ENCODE peak calls at places on chromosomes 5 and 9, in five cellular contexts. One of them, this sample, is unnamed.

GRCh38 chr5:89560724-89561123 is 677.7 kb upstream of the MEF2C start:
- DNase-seq in esophagus muscularis mucosa: no peak
- DNase-seq in heart left ventricle: no peak
- DNase-seq in A549: no peak
- DNase-seq in right lobe of liver: no peak
- DNase-seq in this sample: no peak

GRCh38 chr5:1007681-1008450 is 736 bp upstream of the NKD2 start:
- DNase-seq in right lobe of liver: peak; percentile 44
- DNase-seq in A549: no peak
- DNase-seq in esophagus muscularis mucosa: no peak
- DNase-seq in heart left ventricle: peak; percentile 6
- DNase-seq in this sample: peak; percentile 3

GRCh38 chr5:34913072-34913471 is 2.2 kb downstream of the RAD1 start:
- DNase-seq in heart left ventricle: no peak
- DNase-seq in esophagus muscularis mucosa: no peak
- DNase-seq in right lobe of liver: no peak
- DNase-seq in A549: no peak
- DNase-seq in this sample: no peak

GRCh38 chr5:124263680-124264491 is 482.6 kb downstream of the ZNF608 start:
- DNase-seq in heart left ventricle: no peak
- DNase-seq in right lobe of liver: no peak
- DNase-seq in esophagus muscularis mucosa: no peak
- DNase-seq in A549: no peak
- DNase-seq in this sample: peak; percentile 12

GRCh38 chr9:70044450-70045307 is 1.0 kb downstream of the MAMDC2 start:
- DNase-seq in heart left ventricle: no peak
- DNase-seq in right lobe of liver: no peak
- DNase-seq in A549: no peak
- DNase-seq in esophagus muscularis mucosa: peak; percentile 93
- DNase-seq in this sample: peak; percentile 41

GRCh38 chr5:142847898-142848790 is 78.0 kb downstream of the ARHGAP26 start:
- DNase-seq in heart left ventricle: no peak
- DNase-seq in esophagus muscularis mucosa: no peak
- DNase-seq in right lobe of liver: no peak
- DNase-seq in A549: no peak
- DNase-seq in this sample: no peak

GRCh38 chr5:1005362-1005851 is 3.2 kb upstream of the NKD2 start:
- DNase-seq in esophagus muscularis mucosa: no peak
- DNase-seq in right lobe of liver: peak; percentile 46
- DNase-seq in heart left ventricle: peak; percentile 8
- DNase-seq in A549: no peak
- DNase-seq in this sample: no peak

GRCh38 chr9:71349218-71349617 is 227.8 kb upstream of the TRPM3 start:
- DNase-seq in heart left ventricle: no peak
- DNase-seq in esophagus muscularis mucosa: no peak
- DNase-seq in A549: no peak
- DNase-seq in right lobe of liver: no peak
- DNase-seq in this sample: no peak

GRCh38 chr9:133341369-133342082 is 5.5 kb upstream of the SURF6 start:
- DNase-seq in esophagus muscularis mucosa: no peak
- DNase-seq in right lobe of liver: no peak
- DNase-seq in A549: no peak
- DNase-seq in heart left ventricle: peak; percentile 63
- DNase-seq in this sample: peak; percentile 37

GRCh38 chr5:83924891-83925290 is 204.2 kb upstream of the HAPLN1 start:
- DNase-seq in esophagus muscularis mucosa: no peak
- DNase-seq in right lobe of liver: no peak
- DNase-seq in heart left ventricle: no peak
- DNase-seq in A549: no peak
- DNase-seq in this sample: no peak

GRCh38 chr9:132670359-132670815 is at the start of gene GTF3C4:
- DNase-seq in esophagus muscularis mucosa: peak; percentile 95
- DNase-seq in right lobe of liver: peak; percentile 86
- DNase-seq in A549: peak; percentile 80
- DNase-seq in heart left ventricle: peak; percentile 89
- DNase-seq in this sample: peak; percentile 86

GRCh38 chr9:138053996-138054752 is 176.6 kb downstream of the CACNA1B start:
- DNase-seq in esophagus muscularis mucosa: no peak
- DNase-seq in A549: peak; percentile 40
- DNase-seq in heart left ventricle: no peak
- DNase-seq in right lobe of liver: peak; percentile 33
- DNase-seq in this sample: no peak

GRCh38 chr9:137422668-137423000 is 328 bp downstream of the EXD3 start:
- DNase-seq in A549: no peak
- DNase-seq in esophagus muscularis mucosa: no peak
- DNase-seq in heart left ventricle: no peak
- DNase-seq in right lobe of liver: no peak
- DNase-seq in this sample: no peak

GRCh38 chr9:130542457-130543228 is 36.7 kb upstream of the FUBP3 start:
- DNase-seq in esophagus muscularis mucosa: no peak
- DNase-seq in A549: peak; percentile 18
- DNase-seq in heart left ventricle: no peak
- DNase-seq in right lobe of liver: no peak
- DNase-seq in this sample: no peak

GRCh38 chr5:68277427-68277826 is 61.9 kb downstream of the PIK3R1 start:
- DNase-seq in right lobe of liver: no peak
- DNase-seq in heart left ventricle: no peak
- DNase-seq in A549: no peak
- DNase-seq in esophagus muscularis mucosa: no peak
- DNase-seq in this sample: no peak

GRCh38 chr9:2018162-2018643 is 3.1 kb downstream of the SMARCA2 start:
- DNase-seq in esophagus muscularis mucosa: no peak
- DNase-seq in A549: no peak
- DNase-seq in heart left ventricle: no peak
- DNase-seq in right lobe of liver: peak; percentile 54
- DNase-seq in this sample: no peak

GRCh38 chr9:2017209-2017458 is 2.0 kb downstream of the SMARCA2 start:
- DNase-seq in heart left ventricle: no peak
- DNase-seq in right lobe of liver: no peak
- DNase-seq in A549: no peak
- DNase-seq in esophagus muscularis mucosa: no peak
- DNase-seq in this sample: no peak

GRCh38 chr9:2017459-2018161 is 2.5 kb downstream of the SMARCA2 start:
- DNase-seq in A549: peak; percentile 76
- DNase-seq in esophagus muscularis mucosa: peak; percentile 93
- DNase-seq in right lobe of liver: peak; percentile 85
- DNase-seq in heart left ventricle: peak; percentile 80
- DNase-seq in this sample: peak; percentile 86

GRCh38 chr9:2019723-2020122 is 4.6 kb downstream of the SMARCA2 start:
- DNase-seq in esophagus muscularis mucosa: no peak
- DNase-seq in A549: no peak
- DNase-seq in right lobe of liver: no peak
- DNase-seq in heart left ventricle: no peak
- DNase-seq in this sample: no peak

GRCh38 chr9:2018764-2019548 is 3.8 kb downstream of the SMARCA2 start:
- DNase-seq in esophagus muscularis mucosa: no peak
- DNase-seq in right lobe of liver: no peak
- DNase-seq in heart left ventricle: no peak
- DNase-seq in A549: no peak
- DNase-seq in this sample: no peak
- H3K27ac ChIP-seq in esophagus muscularis mucosa: peak overlapping the region; percentile 95
- H3K27ac ChIP-seq in right lobe of liver: peak overlapping the region; percentile 96
- H3K27ac ChIP-seq in heart left ventricle: peak overlapping the region; percentile 99
- H3K27ac ChIP-seq in A549: no peak overlapping the region
- H3K27ac ChIP-seq in this sample: no peak overlapping the region

DNA sequence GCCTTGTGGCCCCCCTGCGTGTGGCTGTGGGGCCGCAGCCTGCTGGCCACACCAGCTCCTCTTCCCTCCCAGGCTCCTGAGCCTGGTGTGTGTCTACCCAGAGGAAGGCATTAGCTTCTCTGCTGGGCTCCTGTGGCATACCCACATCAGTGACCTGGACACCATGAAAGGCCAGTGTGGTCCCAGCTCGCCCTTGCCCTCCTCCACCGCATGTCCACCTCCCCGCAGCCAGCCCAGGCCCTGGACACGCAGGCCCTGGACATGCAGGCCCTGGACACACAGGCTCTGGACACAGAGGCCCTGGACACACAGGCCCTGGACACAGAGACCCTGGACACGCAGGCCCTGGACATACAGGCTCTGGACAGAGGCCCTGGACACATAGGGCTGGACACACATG is 153.4 kb upstream of the PPP1R26 start:
- DNase-seq in A549: no peak
- DNase-seq in esophagus muscularis mucosa: no peak
- DNase-seq in right lobe of liver: no peak
- DNase-seq in heart left ventricle: no peak
- DNase-seq in this sample: no peak
- TF ChIP-seq POLR2A in A549: no peak
- TF ChIP-seq POLR2A in esophagus muscularis mucosa: no peak
- TF ChIP-seq POLR2A in right lobe of liver: no peak
- TF ChIP-seq POLR2A in heart left ventricle: no peak
- TF ChIP-seq POLR2A in this sample: no peak

GRCh38 chr5:163976691-163977090 is 471.3 kb downstream of the MAT2B start:
- DNase-seq in heart left ventricle: no peak
- DNase-seq in esophagus muscularis mucosa: no peak
- DNase-seq in right lobe of liver: no peak
- DNase-seq in A549: no peak
- DNase-seq in this sample: no peak

GRCh38 chr5:163978897-163979296 is 473.5 kb downstream of the MAT2B start:
- DNase-seq in esophagus muscularis mucosa: no peak
- DNase-seq in heart left ventricle: no peak
- DNase-seq in right lobe of liver: no peak
- DNase-seq in A549: no peak
- DNase-seq in this sample: no peak
- TF ChIP-seq CTCF in esophagus muscularis mucosa: no peak
- TF ChIP-seq CTCF in heart left ventricle: no peak
- TF ChIP-seq CTCF in right lobe of liver: no peak
- TF ChIP-seq CTCF in A549: no peak
- TF ChIP-seq CTCF in this sample: no peak

GRCh38 chr5:128082551-128083032 is 974 bp upstream of the SLC12A2 start:
- DNase-seq in esophagus muscularis mucosa: no peak
- DNase-seq in heart left ventricle: no peak
- DNase-seq in A549: no peak
- DNase-seq in right lobe of liver: no peak
- DNase-seq in this sample: no peak

GRCh38 chr5:128083811-128084227 is 253 bp downstream of the SLC12A2 start:
- DNase-seq in right lobe of liver: no peak
- DNase-seq in esophagus muscularis mucosa: no peak
- DNase-seq in heart left ventricle: no peak
- DNase-seq in A549: no peak
- DNase-seq in this sample: peak; percentile 65

GRCh38 chr5:128083033-128083810 is at the start of gene SLC12A2:
- DNase-seq in A549: peak; percentile 97
- DNase-seq in heart left ventricle: peak; percentile 93
- DNase-seq in esophagus muscularis mucosa: peak; percentile 96
- DNase-seq in right lobe of liver: peak; percentile 92
- DNase-seq in this sample: peak; percentile 91

GRCh38 chr5:128084228-128085167 is 932 bp downstream of the SLC12A2 start:
- DNase-seq in right lobe of liver: peak; percentile 58
- DNase-seq in heart left ventricle: peak; percentile 36
- DNase-seq in esophagus muscularis mucosa: no peak
- DNase-seq in A549: no peak
- DNase-seq in this sample: peak; percentile 43

DNA sequence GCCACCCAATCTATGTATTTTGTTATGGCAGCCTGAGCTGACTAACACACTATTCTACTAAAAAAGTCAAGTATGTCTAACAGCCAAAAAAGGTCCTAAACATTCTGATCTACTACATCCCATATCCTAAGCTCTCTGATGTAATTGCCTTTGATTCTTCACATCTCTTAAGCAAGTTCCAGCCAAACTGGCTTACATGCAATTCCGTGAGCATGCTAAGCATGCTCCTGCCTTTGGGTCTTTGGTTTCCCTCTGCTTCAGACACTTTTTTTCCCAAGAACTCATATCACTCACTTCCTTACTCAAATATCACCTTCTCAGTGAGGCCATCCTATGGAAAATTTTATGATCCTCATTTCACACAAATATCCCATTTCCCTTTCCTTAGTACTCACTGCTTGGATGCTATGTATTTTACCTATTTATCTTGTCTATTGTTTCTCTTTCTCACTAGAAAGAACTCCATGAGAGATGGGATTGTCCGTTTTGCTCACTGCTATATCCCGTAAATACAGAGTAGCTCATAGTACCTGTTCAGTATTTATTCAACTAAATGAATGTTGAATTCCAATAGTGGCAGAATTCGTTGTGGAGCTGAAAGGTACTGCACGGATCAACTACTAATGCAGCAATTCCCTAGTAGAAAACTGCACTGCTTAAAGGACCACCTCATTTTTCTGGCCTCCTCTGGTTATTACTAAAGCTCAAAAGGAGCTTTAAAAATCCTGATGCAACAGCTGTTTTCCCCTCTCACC is 2.3 kb upstream of the SLC12A2 start:
- DNase-seq in right lobe of liver: no peak
- DNase-seq in heart left ventricle: no peak
- DNase-seq in esophagus muscularis mucosa: no peak
- DNase-seq in A549: peak; percentile 38
- DNase-seq in this sample: no peak
- H3K27ac ChIP-seq in right lobe of liver: no peak overlapping the region
- H3K27ac ChIP-seq in heart left ventricle: peak overlapping the region; percentile 95
- H3K27ac ChIP-seq in esophagus muscularis mucosa: peak overlapping the region; percentile 97
- H3K27ac ChIP-seq in A549: peak overlapping the region; percentile 95
- H3K27ac ChIP-seq in this sample: no peak overlapping the region

GRCh38 chr9:14030350-14030823 is 283.6 kb downstream of the NFIB start:
- DNase-seq in heart left ventricle: no peak
- DNase-seq in right lobe of liver: no peak
- DNase-seq in esophagus muscularis mucosa: no peak
- DNase-seq in A549: peak; percentile 48
- DNase-seq in this sample: no peak
- TF ChIP-seq POLR2A in heart left ventricle: no peak
- TF ChIP-seq POLR2A in right lobe of liver: no peak
- TF ChIP-seq POLR2A in esophagus muscularis mucosa: no peak
- TF ChIP-seq POLR2A in A549: no peak
- TF ChIP-seq POLR2A in this sample: no peak

This sample was measured in thyroid gland.